ENCODE peak calls at places on chromosomes 12 and 14, in ten cellular contexts. F is SW480; O is adipocyte; H is GM18507; S is AG20443; J is left ventricle myocardium inferior; N is aorta; V is posterior vena cava; C is stimulated activated CD4-positive, alpha-beta T cell treated with anti-CD3 and anti-CD28 coated beads, Interleukin-2, amount 100 ng/mL, for 24 hours; Z is effector memory CD4-positive, alpha-beta T cell. X is an unnamed sample.

GRCh38 chr12:86044396-86044795 is 170.3 kb downstream of the NTS start:
- DNase-seq in Z (no peak), J (no peak), S (no peak), N (no peak), C (no peak), O (no peak), H (no peak), V (no peak), F (no peak), X (no peak)

GRCh38 chr12:10554228-10554970 is 48.7 kb downstream of the EIF2S3B start:
- DNase-seq in C (no peak), Z (no peak), H (no peak), O (no peak), F (no peak), N (no peak), V (no peak), J (no peak), S (no peak), X (no peak)

GRCh38 chr12:104519190-104519857 is 62.6 kb downstream of the CHST11 start:
- DNase-seq in N (no peak), H (no peak), Z (peak), V (no peak), J (no peak), C (no peak), F (no peak), O (no peak), S (no peak), X (no peak)

GRCh38 chr12:21476949-21477348 is 24.5 kb downstream of the RECQL start:
- DNase-seq in Z (no peak), S (peak), O (peak), F (no peak), C (no peak), N (no peak), V (no peak), J (no peak), H (no peak), X (no peak)

GRCh38 chr14:31968107-31968810 is 108.8 kb upstream of the ARHGAP5 start:
- DNase-seq in S (peak), O (peak), Z (no peak), V (no peak), J (no peak), F (peak), C (no peak), H (no peak), N (no peak), X (no peak)

GRCh38 chr12:55820679-55821078 is 2.8 kb downstream of the ORMDL2 start:
- DNase-seq in F (no peak), N (no peak), V (no peak), Z (no peak), S (no peak), H (no peak), J (no peak), C (no peak), O (peak), X (no peak)

GRCh38 chr12:9792961-9793617 is 32.4 kb upstream of the CD69 start:
- DNase-seq in C (no peak), V (no peak), N (no peak), S (no peak), O (peak), F (no peak), Z (no peak), H (no peak), J (no peak), X (no peak)

GRCh38 chr14:68458840-68459469 is 333.9 kb downstream of the ZFP36L1 start:
- DNase-seq in S (peak), V (peak), Z (no peak), N (no peak), F (no peak), C (no peak), O (peak), H (no peak), J (peak), X (peak)

GRCh38 chr14:99531221-99532096 is 50.2 kb downstream of the CCNK start:
- DNase-seq in Z (no peak), J (no peak), H (no peak), V (no peak), S (peak), N (no peak), O (peak), C (no peak), F (no peak), X (no peak)

GRCh38 chr14:100212476-100213333 is 26.2 kb upstream of the YY1 start:
- DNase-seq in O (no peak), C (no peak), S (no peak), N (no peak), H (no peak), F (no peak), V (peak), J (no peak), Z (no peak), X (no peak)

GRCh38 chr12:93163260-93164036 is 214.3 kb upstream of the NUDT4 start:
- DNase-seq in F (no peak), N (no peak), J (no peak), S (peak), O (peak), Z (no peak), H (no peak), C (no peak), V (no peak), X (no peak)

GRCh38 chr14:33014710-33015109 is 76.0 kb downstream of the NPAS3 start:
- DNase-seq in F (no peak), V (no peak), S (no peak), Z (no peak), C (no peak), O (no peak), H (no peak), N (no peak), J (no peak), X (no peak)

GRCh38 chr14:104580961-104581360 is 1.4 kb downstream of the C14orf180 start:
- DNase-seq in V (no peak), N (peak), H (no peak), F (no peak), O (no peak), Z (no peak), C (no peak), S (no peak), J (peak), X (no peak)

GRCh38 chr12:55043542-55043941 is 23.8 kb downstream of the NEUROD4 start:
- DNase-seq in F (no peak), J (no peak), C (no peak), V (no peak), Z (no peak), O (no peak), N (no peak), S (no peak), H (no peak), X (no peak)

GRCh38 chr12:113274848-113275247 is 53.6 kb downstream of the TPCN1 start:
- DNase-seq in J (no peak), O (no peak), Z (no peak), N (no peak), S (no peak), V (no peak), F (no peak), H (no peak), C (no peak), X (peak)

GRCh38 chr12:98750511-98750910 is 105.4 kb downstream of the APAF1 start:
- DNase-seq in F (no peak), O (no peak), S (no peak), H (no peak), C (no peak), Z (no peak), N (no peak), V (no peak), J (no peak), X (no peak)

GRCh38 chr14:90505531-90505930 is 108.7 kb downstream of the CALM1 start:
- DNase-seq in N (peak), C (no peak), F (peak), O (no peak), S (no peak), V (peak), J (no peak), Z (no peak), H (no peak), X (no peak)

GRCh38 chr12:58000499-58000898 is 59.1 kb downstream of the ATP23 start:
- DNase-seq in V (no peak), H (no peak), S (no peak), J (no peak), N (no peak), O (no peak), F (no peak), Z (no peak), C (no peak), X (no peak)

GRCh38 chr12:90618606-90619005 is 336.4 kb downstream of the CCER1 start:
- DNase-seq in C (no peak), V (no peak), J (no peak), Z (no peak), F (no peak), O (peak), N (no peak), H (no peak), S (peak), X (no peak)

GRCh38 chr12:124453419-124454351 is 113.7 kb downstream of the NCOR2 start:
- DNase-seq in N (peak), O (peak), H (peak), J (peak), Z (peak), S (peak), V (peak), C (peak), F (peak), X (no peak)

GRCh38 chr12:70774055-70774454 is 136.8 kb upstream of the PTPRB start:
- DNase-seq in C (no peak), N (no peak), H (no peak), O (peak), S (peak), F (no peak), V (no peak), J (no peak), Z (no peak), X (no peak)

GRCh38 chr14:99146991-99147740 is 124.8 kb downstream of the BCL11B start:
- DNase-seq in F (no peak), N (no peak), V (no peak), C (no peak), S (no peak), H (no peak), Z (no peak), O (no peak), J (no peak), X (peak)

GRCh38 chr12:14066021-14066420 is 84.6 kb upstream of the GRIN2B start:
- DNase-seq in J (no peak), Z (no peak), V (no peak), F (peak), C (no peak), O (no peak), H (no peak), N (no peak), S (no peak), X (no peak)

GRCh38 chr14:55306938-55307589 is 35.8 kb downstream of the FBXO34 start:
- DNase-seq in C (no peak), F (no peak), O (no peak), S (no peak), J (no peak), N (no peak), V (no peak), Z (no peak), H (no peak), X (no peak)

GRCh38 chr14:104794641-104795467 is 694 bp downstream of the AKT1 start:
- DNase-seq in O (peak), V (no peak), J (no peak), H (no peak), Z (no peak), C (no peak), N (no peak), S (peak), F (no peak), X (no peak)

GRCh38 chr12:69563166-69563762 is 22.0 kb upstream of the CCT2 start:
- DNase-seq in C (no peak), H (no peak), J (no peak), Z (no peak), O (no peak), F (no peak), S (no peak), V (no peak), N (no peak), X (no peak)

GRCh38 chr12:47249082-47249481 is 169.3 kb upstream of the AMIGO2 start:
- DNase-seq in O (no peak), V (no peak), N (no peak), F (no peak), H (no peak), C (no peak), J (no peak), Z (no peak), S (no peak), X (no peak)

GRCh38 chr14:72573725-72574426 is 320.0 kb downstream of the DPF3 start:
- DNase-seq in J (no peak), F (no peak), Z (no peak), H (no peak), N (no peak), O (no peak), S (no peak), C (no peak), V (no peak), X (no peak)

GRCh38 chr12:19643635-19644034 is 204.3 kb downstream of the AEBP2 start:
- DNase-seq in C (no peak), H (no peak), N (no peak), J (no peak), S (peak), O (peak), V (no peak), F (no peak), Z (no peak), X (no peak)

GRCh38 chr14:77241955-77242354 is 29.1 kb downstream of the NGB start:
- DNase-seq in J (no peak), F (no peak), V (no peak), O (no peak), Z (no peak), S (no peak), N (no peak), C (no peak), H (no peak), X (no peak)

GRCh38 chr12:42706331-42706730 is 116.8 kb upstream of the PRICKLE1 start:
- DNase-seq in J (no peak), V (no peak), S (no peak), H (no peak), N (no peak), C (no peak), F (no peak), Z (no peak), O (peak), X (no peak)

GRCh38 chr14:39034481-39035296 is 68.3 kb downstream of the SEC23A start:
- DNase-seq in V (no peak), J (no peak), Z (no peak), N (no peak), C (no peak), S (no peak), H (no peak), F (no peak), O (peak), X (no peak)

GRCh38 chr12:122978507-122978955 is 1.9 kb upstream of the ARL6IP4 start:
- DNase-seq in C (no peak), Z (no peak), N (no peak), V (no peak), F (no peak), S (no peak), J (no peak), O (no peak), H (no peak), X (no peak)

GRCh38 chr12:90028620-90029051 is 320.0 kb upstream of the ATP2B1 start:
- DNase-seq in O (no peak), N (no peak), H (no peak), V (no peak), C (no peak), S (no peak), Z (no peak), F (no peak), J (no peak), X (no peak)

X was measured in suprapubic skin.